ENCODE peak calls at places on chromosome 14, in six cellular contexts. One of them, this sample, is unnamed.

GRCh38 chr14:101474563-101475467 is 86.5 kb upstream of the DIO3 start:
- DNase-seq in GM23338: no peak
- DNase-seq in NCI-H1694: no peak
- DNase-seq in activated CD4-positive, alpha-beta T cell treated with anti-CD3 and anti-CD28 coated beads, Interleukin-2, amount 50 U/mL, for 1 hour: no peak
- DNase-seq in IMR-90: no peak
- DNase-seq in fibroblast of lung: peak; percentile 29
- DNase-seq in this sample: no peak

GRCh38 chr14:99155173-99155777 is 116.7 kb downstream of the BCL11B start:
- DNase-seq in GM23338: no peak
- DNase-seq in NCI-H1694: no peak
- DNase-seq in activated CD4-positive, alpha-beta T cell treated with anti-CD3 and anti-CD28 coated beads, Interleukin-2, amount 50 U/mL, for 1 hour: no peak
- DNase-seq in IMR-90: no peak
- DNase-seq in fibroblast of lung: no peak
- DNase-seq in this sample: no peak

GRCh38 chr14:99517643-99518381 is 36.6 kb downstream of the CCNK start:
- DNase-seq in GM23338: no peak
- DNase-seq in NCI-H1694: no peak
- DNase-seq in activated CD4-positive, alpha-beta T cell treated with anti-CD3 and anti-CD28 coated beads, Interleukin-2, amount 50 U/mL, for 1 hour: no peak
- DNase-seq in IMR-90: no peak
- DNase-seq in fibroblast of lung: no peak
- DNase-seq in this sample: no peak

GRCh38 chr14:102938191-102938590 is 15.7 kb downstream of the AMN start:
- DNase-seq in GM23338: no peak
- DNase-seq in NCI-H1694: no peak
- DNase-seq in activated CD4-positive, alpha-beta T cell treated with anti-CD3 and anti-CD28 coated beads, Interleukin-2, amount 50 U/mL, for 1 hour: no peak
- DNase-seq in IMR-90: no peak
- DNase-seq in fibroblast of lung: no peak
- DNase-seq in this sample: no peak

GRCh38 chr14:88166616-88167015 is 156.5 kb downstream of the KCNK10 start:
- DNase-seq in GM23338: no peak
- DNase-seq in NCI-H1694: no peak
- DNase-seq in activated CD4-positive, alpha-beta T cell treated with anti-CD3 and anti-CD28 coated beads, Interleukin-2, amount 50 U/mL, for 1 hour: no peak
- DNase-seq in IMR-90: peak; percentile 11
- DNase-seq in fibroblast of lung: no peak
- DNase-seq in this sample: no peak

GRCh38 chr14:30227436-30227835 is 299.8 kb upstream of the PRKD1 start:
- DNase-seq in GM23338: no peak
- DNase-seq in NCI-H1694: no peak
- DNase-seq in activated CD4-positive, alpha-beta T cell treated with anti-CD3 and anti-CD28 coated beads, Interleukin-2, amount 50 U/mL, for 1 hour: no peak
- DNase-seq in IMR-90: peak; percentile 55
- DNase-seq in fibroblast of lung: peak; percentile 91
- DNase-seq in this sample: no peak

GRCh38 chr14:50402965-50403364 is 6.3 kb upstream of the CDKL1 start:
- DNase-seq in GM23338: no peak
- DNase-seq in NCI-H1694: no peak
- DNase-seq in activated CD4-positive, alpha-beta T cell treated with anti-CD3 and anti-CD28 coated beads, Interleukin-2, amount 50 U/mL, for 1 hour: no peak
- DNase-seq in IMR-90: peak; percentile 56
- DNase-seq in fibroblast of lung: no peak
- DNase-seq in this sample: no peak

GRCh38 chr14:99688210-99688581 is 4.1 kb downstream of the CYP46A1 start:
- DNase-seq in GM23338: no peak
- DNase-seq in NCI-H1694: no peak
- DNase-seq in activated CD4-positive, alpha-beta T cell treated with anti-CD3 and anti-CD28 coated beads, Interleukin-2, amount 50 U/mL, for 1 hour: no peak
- DNase-seq in IMR-90: no peak
- DNase-seq in fibroblast of lung: no peak
- DNase-seq in this sample: no peak

GRCh38 chr14:104016873-104017650 is 68.4 kb upstream of the ASPG start:
- DNase-seq in GM23338: no peak
- DNase-seq in NCI-H1694: no peak
- DNase-seq in activated CD4-positive, alpha-beta T cell treated with anti-CD3 and anti-CD28 coated beads, Interleukin-2, amount 50 U/mL, for 1 hour: no peak
- DNase-seq in IMR-90: no peak
- DNase-seq in fibroblast of lung: no peak
- DNase-seq in this sample: no peak

GRCh38 chr14:23002592-23002991 is 7.4 kb downstream of the C14orf93 start:
- DNase-seq in GM23338: no peak
- DNase-seq in NCI-H1694: no peak
- DNase-seq in activated CD4-positive, alpha-beta T cell treated with anti-CD3 and anti-CD28 coated beads, Interleukin-2, amount 50 U/mL, for 1 hour: no peak
- DNase-seq in IMR-90: no peak
- DNase-seq in fibroblast of lung: no peak
- DNase-seq in this sample: no peak

GRCh38 chr14:105817971-105818711 is 291.8 kb downstream of the TMEM121 start:
- DNase-seq in GM23338: no peak
- DNase-seq in NCI-H1694: no peak
- DNase-seq in activated CD4-positive, alpha-beta T cell treated with anti-CD3 and anti-CD28 coated beads, Interleukin-2, amount 50 U/mL, for 1 hour: no peak
- DNase-seq in IMR-90: no peak
- DNase-seq in fibroblast of lung: no peak
- DNase-seq in this sample: no peak

GRCh38 chr14:103862393-103862782 is 15.0 kb upstream of the PPP1R13B start:
- DNase-seq in GM23338: peak; percentile 28
- DNase-seq in NCI-H1694: no peak
- DNase-seq in activated CD4-positive, alpha-beta T cell treated with anti-CD3 and anti-CD28 coated beads, Interleukin-2, amount 50 U/mL, for 1 hour: no peak
- DNase-seq in IMR-90: no peak
- DNase-seq in fibroblast of lung: peak; percentile 20
- DNase-seq in this sample: no peak

GRCh38 chr14:68961781-68962584 is 17.1 kb downstream of the ACTN1 start:
- DNase-seq in GM23338: peak; percentile 84
- DNase-seq in NCI-H1694: no peak
- DNase-seq in activated CD4-positive, alpha-beta T cell treated with anti-CD3 and anti-CD28 coated beads, Interleukin-2, amount 50 U/mL, for 1 hour: no peak
- DNase-seq in IMR-90: peak; percentile 85
- DNase-seq in fibroblast of lung: peak; percentile 51
- DNase-seq in this sample: no peak

GRCh38 chr14:87643005-87643404 is 350.0 kb downstream of the GALC start:
- DNase-seq in GM23338: no peak
- DNase-seq in NCI-H1694: peak; percentile 45
- DNase-seq in activated CD4-positive, alpha-beta T cell treated with anti-CD3 and anti-CD28 coated beads, Interleukin-2, amount 50 U/mL, for 1 hour: no peak
- DNase-seq in IMR-90: no peak
- DNase-seq in fibroblast of lung: no peak
- DNase-seq in this sample: no peak

GRCh38 chr14:68898248-68899032 is 80.7 kb downstream of the ACTN1 start:
- DNase-seq in GM23338: no peak
- DNase-seq in NCI-H1694: no peak
- DNase-seq in activated CD4-positive, alpha-beta T cell treated with anti-CD3 and anti-CD28 coated beads, Interleukin-2, amount 50 U/mL, for 1 hour: no peak
- DNase-seq in IMR-90: no peak
- DNase-seq in fibroblast of lung: no peak
- DNase-seq in this sample: no peak

GRCh38 chr14:69252851-69253250 is 7.1 kb upstream of the GALNT16 start:
- DNase-seq in GM23338: no peak
- DNase-seq in NCI-H1694: no peak
- DNase-seq in activated CD4-positive, alpha-beta T cell treated with anti-CD3 and anti-CD28 coated beads, Interleukin-2, amount 50 U/mL, for 1 hour: no peak
- DNase-seq in IMR-90: no peak
- DNase-seq in fibroblast of lung: no peak
- DNase-seq in this sample: no peak

GRCh38 chr14:104981699-104982541 is 3.7 kb upstream of the CLBA1 start:
- DNase-seq in GM23338: no peak
- DNase-seq in NCI-H1694: peak; percentile 29
- DNase-seq in activated CD4-positive, alpha-beta T cell treated with anti-CD3 and anti-CD28 coated beads, Interleukin-2, amount 50 U/mL, for 1 hour: no peak
- DNase-seq in IMR-90: no peak
- DNase-seq in fibroblast of lung: no peak
- DNase-seq in this sample: no peak

GRCh38 chr14:64788706-64789105 is 84.5 kb downstream of the PLEKHG3 start:
- DNase-seq in GM23338: no peak
- DNase-seq in NCI-H1694: peak; percentile 23
- DNase-seq in activated CD4-positive, alpha-beta T cell treated with anti-CD3 and anti-CD28 coated beads, Interleukin-2, amount 50 U/mL, for 1 hour: no peak
- DNase-seq in IMR-90: peak; percentile 94
- DNase-seq in fibroblast of lung: peak; percentile 78
- DNase-seq in this sample: no peak

GRCh38 chr14:92495041-92495440 is 18.5 kb upstream of the RIN3 start:
- DNase-seq in GM23338: no peak
- DNase-seq in NCI-H1694: no peak
- DNase-seq in activated CD4-positive, alpha-beta T cell treated with anti-CD3 and anti-CD28 coated beads, Interleukin-2, amount 50 U/mL, for 1 hour: no peak
- DNase-seq in IMR-90: peak; percentile 81
- DNase-seq in fibroblast of lung: no peak
- DNase-seq in this sample: no peak

GRCh38 chr14:94041551-94042346 is 15.6 kb downstream of the OTUB2 start:
- DNase-seq in GM23338: no peak
- DNase-seq in NCI-H1694: no peak
- DNase-seq in activated CD4-positive, alpha-beta T cell treated with anti-CD3 and anti-CD28 coated beads, Interleukin-2, amount 50 U/mL, for 1 hour: no peak
- DNase-seq in IMR-90: peak; percentile 78
- DNase-seq in fibroblast of lung: peak; percentile 85
- DNase-seq in this sample: no peak

GRCh38 chr14:68792022-68792829 is 641 bp downstream of the ZFP36L1 start:
- DNase-seq in GM23338: peak; percentile 39
- DNase-seq in NCI-H1694: no peak
- DNase-seq in activated CD4-positive, alpha-beta T cell treated with anti-CD3 and anti-CD28 coated beads, Interleukin-2, amount 50 U/mL, for 1 hour: peak; percentile 37
- DNase-seq in IMR-90: no peak
- DNase-seq in fibroblast of lung: peak; percentile 25
- DNase-seq in this sample: no peak

GRCh38 chr14:76133103-76133502 is 18.6 kb upstream of the GPATCH2L start:
- DNase-seq in GM23338: peak; percentile 75
- DNase-seq in NCI-H1694: no peak
- DNase-seq in activated CD4-positive, alpha-beta T cell treated with anti-CD3 and anti-CD28 coated beads, Interleukin-2, amount 50 U/mL, for 1 hour: no peak
- DNase-seq in IMR-90: peak; percentile 24
- DNase-seq in fibroblast of lung: peak; percentile 38
- DNase-seq in this sample: no peak

GRCh38 chr14:103516426-103517171 is 6.0 kb downstream of the CKB start:
- DNase-seq in GM23338: no peak
- DNase-seq in NCI-H1694: no peak
- DNase-seq in activated CD4-positive, alpha-beta T cell treated with anti-CD3 and anti-CD28 coated beads, Interleukin-2, amount 50 U/mL, for 1 hour: no peak
- DNase-seq in IMR-90: no peak
- DNase-seq in fibroblast of lung: no peak
- DNase-seq in this sample: no peak

GRCh38 chr14:53807108-53807507 is 149.5 kb downstream of the BMP4 start:
- DNase-seq in GM23338: no peak
- DNase-seq in NCI-H1694: no peak
- DNase-seq in activated CD4-positive, alpha-beta T cell treated with anti-CD3 and anti-CD28 coated beads, Interleukin-2, amount 50 U/mL, for 1 hour: no peak
- DNase-seq in IMR-90: no peak
- DNase-seq in fibroblast of lung: no peak
- DNase-seq in this sample: no peak

GRCh38 chr14:69716483-69717187 is 50.3 kb upstream of the SRSF5 start:
- DNase-seq in GM23338: no peak
- DNase-seq in NCI-H1694: no peak
- DNase-seq in activated CD4-positive, alpha-beta T cell treated with anti-CD3 and anti-CD28 coated beads, Interleukin-2, amount 50 U/mL, for 1 hour: peak; percentile 13
- DNase-seq in IMR-90: peak; percentile 92
- DNase-seq in fibroblast of lung: peak; percentile 85
- DNase-seq in this sample: no peak